ENCODE peak calls at places on chromosomes 6 and 20, in seven cellular contexts. One of them, this sample, is unnamed.

GRCh38 chr20:22303523-22303922 is 280.8 kb downstream of the FOXA2 start:
- DNase-seq in psoas muscle: no peak
- DNase-seq in CD8-positive, alpha-beta T cell: no peak
- DNase-seq in astrocyte of the cerebellum: no peak
- DNase-seq in AG09309: no peak
- DNase-seq in adrenal gland: no peak
- DNase-seq in kidney epithelial cell: no peak
- DNase-seq in this sample: no peak

GRCh38 chr6:27966044-27966443 is 9.0 kb downstream of the OR2B6 start:
- DNase-seq in kidney epithelial cell: no peak
- DNase-seq in AG09309: no peak
- DNase-seq in CD8-positive, alpha-beta T cell: no peak
- DNase-seq in astrocyte of the cerebellum: no peak
- DNase-seq in adrenal gland: no peak
- DNase-seq in psoas muscle: no peak
- DNase-seq in this sample: no peak

GRCh38 chr6:5671162-5671561 is 335.6 kb downstream of the NRN1 start:
- DNase-seq in kidney epithelial cell: peak
- DNase-seq in AG09309: no peak
- DNase-seq in adrenal gland: peak
- DNase-seq in astrocyte of the cerebellum: no peak
- DNase-seq in CD8-positive, alpha-beta T cell: no peak
- DNase-seq in psoas muscle: no peak
- DNase-seq in this sample: no peak

GRCh38 chr20:57619053-57619831 is 984 bp downstream of the ZBP1 start:
- DNase-seq in CD8-positive, alpha-beta T cell: peak
- DNase-seq in psoas muscle: no peak
- DNase-seq in astrocyte of the cerebellum: no peak
- DNase-seq in adrenal gland: peak
- DNase-seq in kidney epithelial cell: no peak
- DNase-seq in AG09309: no peak
- DNase-seq in this sample: no peak

GRCh38 chr20:8670900-8671229 is 398.0 kb upstream of the PLCB4 start:
- DNase-seq in AG09309: peak
- DNase-seq in kidney epithelial cell: no peak
- DNase-seq in psoas muscle: no peak
- DNase-seq in astrocyte of the cerebellum: no peak
- DNase-seq in adrenal gland: no peak
- DNase-seq in CD8-positive, alpha-beta T cell: no peak
- DNase-seq in this sample: peak

GRCh38 chr20:37356961-37357371 is 11.0 kb downstream of the SRC start:
- DNase-seq in adrenal gland: no peak
- DNase-seq in CD8-positive, alpha-beta T cell: no peak
- DNase-seq in kidney epithelial cell: no peak
- DNase-seq in psoas muscle: no peak
- DNase-seq in astrocyte of the cerebellum: no peak
- DNase-seq in AG09309: no peak
- DNase-seq in this sample: no peak

GRCh38 chr6:29376003-29376402 is 912 bp upstream of the OR12D3 start:
- DNase-seq in astrocyte of the cerebellum: no peak
- DNase-seq in AG09309: no peak
- DNase-seq in kidney epithelial cell: no peak
- DNase-seq in CD8-positive, alpha-beta T cell: no peak
- DNase-seq in psoas muscle: no peak
- DNase-seq in adrenal gland: no peak
- DNase-seq in this sample: no peak

GRCh38 chr6:14804444-14805210 is 441.2 kb upstream of the JARID2 start:
- DNase-seq in AG09309: no peak
- DNase-seq in kidney epithelial cell: peak
- DNase-seq in psoas muscle: peak
- DNase-seq in astrocyte of the cerebellum: peak
- DNase-seq in adrenal gland: peak
- DNase-seq in CD8-positive, alpha-beta T cell: no peak
- DNase-seq in this sample: no peak

GRCh38 chr6:110815260-110816109 is at the start of gene CDK19:
- DNase-seq in astrocyte of the cerebellum: peak
- DNase-seq in adrenal gland: peak
- DNase-seq in kidney epithelial cell: peak
- DNase-seq in AG09309: peak
- DNase-seq in psoas muscle: peak
- DNase-seq in CD8-positive, alpha-beta T cell: peak
- DNase-seq in this sample: peak

GRCh38 chr6:150598401-150598800 is 1.3 kb upstream of the PLEKHG1 start:
- DNase-seq in kidney epithelial cell: no peak
- DNase-seq in CD8-positive, alpha-beta T cell: no peak
- DNase-seq in adrenal gland: no peak
- DNase-seq in AG09309: no peak
- DNase-seq in psoas muscle: no peak
- DNase-seq in astrocyte of the cerebellum: no peak
- DNase-seq in this sample: no peak

GRCh38 chr20:61414455-61414991 is 162.5 kb downstream of the CDH4 start:
- DNase-seq in psoas muscle: no peak
- DNase-seq in adrenal gland: no peak
- DNase-seq in AG09309: no peak
- DNase-seq in kidney epithelial cell: no peak
- DNase-seq in astrocyte of the cerebellum: peak
- DNase-seq in CD8-positive, alpha-beta T cell: no peak
- DNase-seq in this sample: no peak

GRCh38 chr6:55449219-55449618 is 122.0 kb downstream of the GFRAL start:
- DNase-seq in psoas muscle: no peak
- DNase-seq in CD8-positive, alpha-beta T cell: no peak
- DNase-seq in astrocyte of the cerebellum: peak
- DNase-seq in AG09309: no peak
- DNase-seq in adrenal gland: no peak
- DNase-seq in kidney epithelial cell: no peak
- DNase-seq in this sample: no peak

GRCh38 chr6:43621078-43621835 is 7.8 kb downstream of the GTPBP2 start:
- DNase-seq in adrenal gland: no peak
- DNase-seq in psoas muscle: no peak
- DNase-seq in kidney epithelial cell: no peak
- DNase-seq in AG09309: no peak
- DNase-seq in astrocyte of the cerebellum: no peak
- DNase-seq in CD8-positive, alpha-beta T cell: no peak
- DNase-seq in this sample: no peak

GRCh38 chr20:53914091-53914860 is 156.1 kb downstream of the BCAS1 start:
- DNase-seq in kidney epithelial cell: no peak
- DNase-seq in psoas muscle: no peak
- DNase-seq in CD8-positive, alpha-beta T cell: no peak
- DNase-seq in astrocyte of the cerebellum: no peak
- DNase-seq in adrenal gland: no peak
- DNase-seq in AG09309: peak
- DNase-seq in this sample: no peak
- H3K4me3 ChIP-seq in kidney epithelial cell: no peak
- H3K4me3 ChIP-seq in psoas muscle: peak
- H3K4me3 ChIP-seq in CD8-positive, alpha-beta T cell: no peak
- H3K4me3 ChIP-seq in astrocyte of the cerebellum: no peak
- H3K4me3 ChIP-seq in adrenal gland: no peak
- H3K4me3 ChIP-seq in AG09309: no peak
- H3K4me3 ChIP-seq in this sample: no peak

GRCh38 chr6:21935561-21936028 is 342.0 kb downstream of the SOX4 start:
- DNase-seq in kidney epithelial cell: no peak
- DNase-seq in adrenal gland: peak
- DNase-seq in psoas muscle: no peak
- DNase-seq in AG09309: no peak
- DNase-seq in CD8-positive, alpha-beta T cell: no peak
- DNase-seq in astrocyte of the cerebellum: no peak
- DNase-seq in this sample: no peak
- TF ChIP-seq CTCF in kidney epithelial cell: peak
- TF ChIP-seq CTCF in adrenal gland: peak
- TF ChIP-seq CTCF in psoas muscle: peak
- TF ChIP-seq CTCF in AG09309: peak
- TF ChIP-seq CTCF in CD8-positive, alpha-beta T cell: no peak
- TF ChIP-seq CTCF in astrocyte of the cerebellum: peak
- TF ChIP-seq CTCF in this sample: peak

GRCh38 chr6:123803456-123803861 is 206 bp upstream of the NKAIN2 start:
- DNase-seq in CD8-positive, alpha-beta T cell: no peak
- DNase-seq in adrenal gland: no peak
- DNase-seq in psoas muscle: no peak
- DNase-seq in AG09309: no peak
- DNase-seq in kidney epithelial cell: no peak
- DNase-seq in astrocyte of the cerebellum: no peak
- DNase-seq in this sample: no peak

GRCh38 chr6:123801067-123801466 is 2.6 kb upstream of the NKAIN2 start:
- DNase-seq in AG09309: no peak
- DNase-seq in psoas muscle: no peak
- DNase-seq in kidney epithelial cell: no peak
- DNase-seq in CD8-positive, alpha-beta T cell: no peak
- DNase-seq in adrenal gland: no peak
- DNase-seq in astrocyte of the cerebellum: no peak
- DNase-seq in this sample: no peak

GRCh38 chr6:123803862-123804681 is at the start of gene NKAIN2:
- DNase-seq in kidney epithelial cell: no peak
- DNase-seq in psoas muscle: peak
- DNase-seq in adrenal gland: no peak
- DNase-seq in AG09309: no peak
- DNase-seq in CD8-positive, alpha-beta T cell: no peak
- DNase-seq in astrocyte of the cerebellum: no peak
- DNase-seq in this sample: no peak

GRCh38 chr6:123802697-123803455 is 789 bp upstream of the NKAIN2 start:
- DNase-seq in psoas muscle: peak
- DNase-seq in AG09309: peak
- DNase-seq in kidney epithelial cell: peak
- DNase-seq in CD8-positive, alpha-beta T cell: peak
- DNase-seq in astrocyte of the cerebellum: peak
- DNase-seq in adrenal gland: peak
- DNase-seq in this sample: peak

DNA sequence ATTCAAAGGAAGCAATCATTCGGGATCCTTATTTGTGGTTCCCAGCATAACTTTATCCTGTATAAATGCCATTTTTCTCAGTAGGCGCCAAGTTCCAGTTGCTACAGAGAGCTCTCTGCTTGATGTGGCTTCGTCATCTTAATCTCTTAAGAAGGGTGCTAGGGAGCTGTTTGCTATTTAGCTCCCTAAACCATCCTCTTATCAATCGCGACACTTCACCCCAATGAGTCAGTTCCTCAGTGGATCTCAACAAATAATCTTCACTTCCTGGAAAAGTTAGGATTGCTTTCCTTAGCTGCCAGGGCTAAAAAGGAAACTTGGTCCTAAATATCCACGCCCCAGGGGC is 1.3 kb upstream of the NKAIN2 start:
- DNase-seq in astrocyte of the cerebellum: no peak
- DNase-seq in psoas muscle: no peak
- DNase-seq in kidney epithelial cell: no peak
- DNase-seq in AG09309: no peak
- DNase-seq in CD8-positive, alpha-beta T cell: no peak
- DNase-seq in adrenal gland: no peak
- DNase-seq in this sample: no peak
- H3K4me3 ChIP-seq in astrocyte of the cerebellum: peak
- H3K4me3 ChIP-seq in psoas muscle: peak
- H3K4me3 ChIP-seq in kidney epithelial cell: no peak
- H3K4me3 ChIP-seq in AG09309: no peak
- H3K4me3 ChIP-seq in CD8-positive, alpha-beta T cell: no peak
- H3K4me3 ChIP-seq in adrenal gland: no peak
- H3K4me3 ChIP-seq in this sample: no peak

GRCh38 chr6:89819336-89820130 is at the start of gene MDN1:
- DNase-seq in psoas muscle: peak
- DNase-seq in CD8-positive, alpha-beta T cell: peak
- DNase-seq in adrenal gland: peak
- DNase-seq in kidney epithelial cell: peak
- DNase-seq in astrocyte of the cerebellum: peak
- DNase-seq in AG09309: peak
- DNase-seq in this sample: peak
- TF ChIP-seq CTCF in psoas muscle: no peak
- TF ChIP-seq CTCF in CD8-positive, alpha-beta T cell: no peak
- TF ChIP-seq CTCF in adrenal gland: no peak
- TF ChIP-seq CTCF in kidney epithelial cell: no peak
- TF ChIP-seq CTCF in astrocyte of the cerebellum: no peak
- TF ChIP-seq CTCF in AG09309: no peak
- TF ChIP-seq CTCF in this sample: no peak

This sample was measured in HFF-Myc.